ENCODE peak calls at places on chromosomes 4 and X, in ten cellular contexts. I, W, B, S, X, J, F, K, C and U are unnamed samples.

GRCh38 chrX:108736509-108737479 is at the start of gene IRS4:
- DNase-seq in K (no peak), C (no peak), B (peak), X (peak), S (peak), F (peak), J (no peak), W (peak), I (no peak), U (peak)

GRCh38 chr4:55181606-55182005 is 56.2 kb upstream of the KDR start:
- DNase-seq in I (no peak), W (no peak), K (no peak), J (peak), S (no peak), F (peak), C (no peak), B (no peak), X (no peak), U (no peak)

GRCh38 chrX:151754042-151754419 is 19.5 kb downstream of the CNGA2 start:
- DNase-seq in X (peak), F (no peak), C (peak), W (peak), B (no peak), J (peak), I (no peak), S (no peak), K (peak), U (no peak)

GRCh38 chr4:128663325-128663724 is 146.2 kb upstream of the JADE1 start:
- DNase-seq in F (no peak), X (no peak), C (no peak), K (no peak), S (no peak), B (peak), W (no peak), I (no peak), J (no peak), U (no peak)

GRCh38 chr4:103008875-103009729 is 10.4 kb downstream of the SLC9B1 start:
- DNase-seq in X (peak), I (no peak), S (no peak), J (peak), K (peak), C (peak), F (peak), B (peak), W (no peak), U (peak)

GRCh38 chr4:117700111-117700892 is 334.0 kb upstream of the NDST3 start:
- DNase-seq in K (no peak), J (peak), C (no peak), I (no peak), S (no peak), F (peak), X (no peak), B (no peak), W (no peak), U (no peak)

GRCh38 chrX:154353172-154353843 is 21.1 kb downstream of the FLNA start:
- DNase-seq in I (no peak), W (no peak), K (no peak), S (no peak), X (no peak), J (no peak), C (no peak), B (no peak), F (no peak), U (no peak)

GRCh38 chr4:73701116-73701515 is 39.3 kb upstream of the CXCL8 start:
- DNase-seq in J (no peak), S (no peak), X (no peak), B (no peak), K (no peak), I (no peak), W (no peak), F (no peak), C (no peak), U (no peak)

GRCh38 chr4:41028392-41029076 is 185.8 kb downstream of the APBB2 start:
- DNase-seq in X (no peak), I (no peak), B (no peak), C (no peak), K (no peak), W (no peak), J (peak), S (no peak), F (peak), U (no peak)

GRCh38 chrX:106802388-106803275 is at the start of gene TBC1D8B:
- DNase-seq in X (peak), K (peak), W (peak), I (peak), B (peak), F (peak), S (peak), J (peak), C (peak), U (peak)